ENCODE peak calls at places on chromosomes 7 and 10, in eight cellular contexts. F is GM06990, I is Calu3, A is BJ, R is lower lobe of right lung, T is nephron progenitor cell, N is neural progenitor cell, B is uterus. Z is an unnamed sample.

GRCh38 chr10:86333813-86334514 is 32.6 kb downstream of the GRID1 start:
- DNase-seq in F (no peak), I (no peak), A (no peak), R (peak), T (no peak), N (no peak), B (no peak), Z (no peak)

GRCh38 chr10:132229834-132230556 is 43.2 kb downstream of the DPYSL4 start:
- DNase-seq in F (peak), I (no peak), A (no peak), R (peak), T (no peak), N (no peak), B (no peak), Z (no peak)

GRCh38 chr10:70334526-70335245 is 47.7 kb downstream of the LRRC20 start:
- DNase-seq in F (no peak), I (no peak), A (no peak), R (no peak), T (no peak), N (no peak), B (no peak), Z (no peak)

GRCh38 chr10:79379512-79380124 is 32.3 kb downstream of the PPIF start:
- DNase-seq in F (no peak), I (no peak), A (no peak), R (peak), T (no peak), N (no peak), B (peak), Z (peak)

GRCh38 chr10:121418126-121418777 is 180.0 kb downstream of the FGFR2 start:
- DNase-seq in F (no peak), I (peak), A (no peak), R (no peak), T (no peak), N (no peak), B (no peak), Z (no peak)

GRCh38 chr10:114634607-114634974 is 23.5 kb downstream of the ABLIM1 start:
- DNase-seq in F (no peak), I (peak), A (peak), R (peak), T (no peak), N (no peak), B (peak), Z (peak)

GRCh38 chr10:86195521-86195920 is 171.1 kb downstream of the GRID1 start:
- DNase-seq in F (no peak), I (no peak), A (no peak), R (no peak), T (no peak), N (no peak), B (no peak), Z (no peak)

GRCh38 chr7:150994141-150994837 is 3.5 kb downstream of the NOS3 start:
- DNase-seq in F (no peak), I (no peak), A (no peak), R (no peak), T (no peak), N (no peak), B (no peak), Z (no peak)

GRCh38 chr7:137772748-137773147 is 74.0 kb downstream of the DGKI start:
- DNase-seq in F (no peak), I (no peak), A (peak), R (no peak), T (no peak), N (no peak), B (no peak), Z (no peak)

GRCh38 chr7:45574521-45575500 is 643 bp downstream of the ADCY1 start:
- DNase-seq in F (peak), I (peak), A (no peak), R (no peak), T (peak), N (peak), B (no peak), Z (no peak)

GRCh38 chr10:120828940-120829339 is 22.2 kb upstream of the WDR11 start:
- DNase-seq in F (no peak), I (no peak), A (no peak), R (no peak), T (no peak), N (no peak), B (no peak), Z (no peak)

GRCh38 chr7:151936207-151936606 is 20.0 kb upstream of the GALNTL5 start:
- DNase-seq in F (peak), I (no peak), A (no peak), R (no peak), T (no peak), N (no peak), B (no peak), Z (no peak)

GRCh38 chr7:134174797-134175261 is 47.7 kb downstream of the LRGUK start:
- DNase-seq in F (peak), I (peak), A (peak), R (no peak), T (no peak), N (no peak), B (no peak), Z (no peak)

GRCh38 chr7:101557421-101557820 is 71.7 kb downstream of the MYL10 start:
- DNase-seq in F (no peak), I (no peak), A (no peak), R (no peak), T (no peak), N (no peak), B (peak), Z (no peak)

GRCh38 chr10:68249297-68249696 is 17.4 kb upstream of the ATOH7 start:
- DNase-seq in F (no peak), I (no peak), A (no peak), R (no peak), T (no peak), N (no peak), B (no peak), Z (no peak)

GRCh38 chr10:19832624-19833507 is 16.6 kb downstream of the PLXDC2 start:
- DNase-seq in F (no peak), I (no peak), A (no peak), R (no peak), T (peak), N (peak), B (no peak), Z (no peak)

GRCh38 chr7:104973227-104973626 is 40.8 kb upstream of the KMT2E start:
- DNase-seq in F (no peak), I (no peak), A (no peak), R (no peak), T (no peak), N (no peak), B (no peak), Z (no peak)
- TF ChIP-seq CTCF in F (no peak), I (no peak), A (no peak), R (no peak), T (no peak), N (no peak), B (no peak), Z (no peak)

DNA sequence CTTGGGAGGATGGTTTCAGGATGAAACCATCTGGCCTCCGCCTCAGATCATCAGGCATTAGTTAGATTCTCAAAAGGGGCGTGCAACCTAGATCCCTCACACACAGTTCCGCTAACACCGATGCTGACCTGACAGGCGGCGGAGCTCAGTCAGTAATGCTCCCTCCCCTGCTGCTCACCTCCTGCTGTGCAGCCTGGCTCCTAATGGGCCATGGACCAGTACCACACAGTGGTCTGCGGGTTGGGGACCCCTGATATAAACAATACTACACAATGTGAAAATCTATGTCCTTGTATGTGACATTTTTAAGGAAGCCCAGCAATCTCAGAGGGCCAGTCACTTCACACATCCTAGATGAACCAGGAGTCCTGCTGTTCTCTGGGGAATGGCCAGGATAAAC is 166.6 kb downstream of the PARD3 start:
- DNase-seq in F (no peak), I (no peak), A (no peak), R (no peak), T (no peak), N (no peak), B (no peak), Z (no peak)
- TF ChIP-seq CTCF in F (no peak), I (no peak), A (no peak), R (no peak), T (no peak), N (no peak), B (no peak), Z (no peak)

GRCh38 chr10:110220383-110220782 is 13.0 kb downstream of the MXI1 start:
- DNase-seq in F (no peak), I (no peak), A (no peak), R (no peak), T (no peak), N (no peak), B (no peak), Z (no peak)
- TF ChIP-seq CTCF in F (no peak), I (no peak), A (no peak), R (no peak), T (no peak), N (no peak), B (no peak), Z (no peak)

GRCh38 chr10:25026463-25026862 is 10.1 kb downstream of the THNSL1 start:
- DNase-seq in F (no peak), I (no peak), A (no peak), R (no peak), T (no peak), N (no peak), B (no peak), Z (no peak)
- TF ChIP-seq CTCF in F (no peak), I (no peak), A (no peak), R (peak), T (no peak), N (peak), B (no peak), Z (no peak)